ENCODE peak calls at places on chromosomes 2 and 18, in five cellular contexts. C is GM12878, M is GM23248, O is HCT116, B is MM.1S. G is an unnamed sample.

GRCh38 chr2:121356058-121356640 is 71.1 kb upstream of the TFCP2L1 start:
- DNase-seq in M (peak; percentile 78), B (peak; percentile 37), O (peak; percentile 48), C (no peak), G (peak; percentile 82)

GRCh38 chr2:23453936-23454460 is 69.0 kb downstream of the KLHL29 start:
- DNase-seq in C (no peak), B (no peak), M (no peak), O (no peak), G (peak; percentile 57)

GRCh38 chr2:178392215-178392614 is 58.8 kb downstream of the PRKRA start:
- DNase-seq in C (no peak), M (peak; percentile 70), O (no peak), B (no peak), G (no peak)

GRCh38 chr2:230869691-230870543 is 5.2 kb downstream of the ITM2C start:
- DNase-seq in M (no peak), C (no peak), B (peak; percentile 74), O (no peak), G (no peak)

GRCh38 chr18:12253027-12253426 is 1.1 kb upstream of the CIDEA start:
- DNase-seq in B (no peak), O (no peak), C (no peak), M (no peak), G (no peak)

GRCh38 chr2:8216397-8216796 is 465.5 kb upstream of the ID2 start:
- DNase-seq in M (peak; percentile 54), B (no peak), O (no peak), C (no peak), G (no peak)

GRCh38 chr2:197675711-197676188 is 363 bp upstream of the RFTN2 start:
- DNase-seq in B (no peak), C (no peak), M (peak; percentile 80), O (no peak), G (peak; percentile 64)

GRCh38 chr18:58581265-58581664 is 47.6 kb downstream of the ALPK2 start:
- DNase-seq in M (peak; percentile 98), B (no peak), C (no peak), O (peak; percentile 57), G (no peak)

GRCh38 chr2:44360749-44361329 is 455 bp downstream of the PREPL start:
- DNase-seq in O (no peak), C (no peak), B (no peak), M (peak; percentile 61), G (peak; percentile 40)

GRCh38 chr2:36329746-36330145 is 25.8 kb upstream of the CRIM1 start:
- DNase-seq in C (no peak), O (no peak), M (peak; percentile 89), B (no peak), G (no peak)

GRCh38 chr2:239825705-239825979 is 199.5 kb downstream of the NDUFA10 start:
- DNase-seq in B (no peak), M (no peak), C (no peak), O (no peak), G (no peak)

GRCh38 chr2:70043252-70043875 is 43.9 kb upstream of the PCBP1 start:
- DNase-seq in B (no peak), O (no peak), M (no peak), C (no peak), G (no peak)

GRCh38 chr2:65228249-65228750 is 669 bp downstream of the ACTR2 start:
- DNase-seq in C (peak; percentile 46), B (peak; percentile 71), O (no peak), M (peak; percentile 70), G (no peak)

GRCh38 chr2:120908314-120908975 is 172.8 kb downstream of the GLI2 start:
- DNase-seq in O (no peak), C (no peak), B (no peak), M (peak; percentile 16), G (no peak)

GRCh38 chr2:66498597-66498910 is 63.6 kb downstream of the MEIS1 start:
- DNase-seq in O (no peak), B (no peak), M (no peak), C (no peak), G (no peak)

GRCh38 chr2:151381266-151381665 is 23.9 kb downstream of the TNFAIP6 start:
- DNase-seq in O (no peak), C (no peak), B (no peak), M (no peak), G (no peak)

GRCh38 chr18:28176933-28177827 is at the start of gene CDH2:
- DNase-seq in O (no peak), B (peak; percentile 72), M (peak; percentile 91), C (no peak), G (peak; percentile 95)

GRCh38 chr2:140186201-140186775 is 1406.1 kb upstream of the NXPH2 start:
- DNase-seq in O (no peak), M (no peak), C (no peak), B (no peak), G (no peak)

GRCh38 chr2:96802721-96803120 is 13.3 kb upstream of the CNNM3 start:
- DNase-seq in B (no peak), O (no peak), C (no peak), M (no peak), G (no peak)

GRCh38 chr2:10533811-10534321 is 85.7 kb upstream of the ODC1 start:
- DNase-seq in M (peak; percentile 73), C (no peak), B (no peak), O (no peak), G (no peak)

GRCh38 chr2:191703079-191703725 is 25.3 kb downstream of the NABP1 start:
- DNase-seq in O (no peak), B (no peak), C (no peak), M (no peak), G (no peak)

GRCh38 chr18:12017079-12017478 is 35.8 kb downstream of the IMPA2 start:
- DNase-seq in C (no peak), B (no peak), M (no peak), O (no peak), G (no peak)

GRCh38 chr2:206086683-206087350 is 843 bp upstream of the INO80D start:
- DNase-seq in C (no peak), M (peak; percentile 35), O (no peak), B (peak; percentile 21), G (no peak)

GRCh38 chr2:182134201-182134600 is 148.5 kb downstream of the PPP1R1C start:
- DNase-seq in O (no peak), C (no peak), B (no peak), M (no peak), G (no peak)

GRCh38 chr2:37324786-37325624 is at the start of gene PRKD3:
- DNase-seq in O (peak; percentile 18), B (peak; percentile 76), C (no peak), M (peak; percentile 70), G (no peak)

GRCh38 chr2:36270758-36271157 is 84.8 kb upstream of the CRIM1 start:
- DNase-seq in M (no peak), C (no peak), O (no peak), B (no peak), G (peak; percentile 87)

GRCh38 chr2:236753611-236754010 is 184.0 kb downstream of the ACKR3 start:
- DNase-seq in M (no peak), C (no peak), O (no peak), B (no peak), G (peak; percentile 45)

DNA sequence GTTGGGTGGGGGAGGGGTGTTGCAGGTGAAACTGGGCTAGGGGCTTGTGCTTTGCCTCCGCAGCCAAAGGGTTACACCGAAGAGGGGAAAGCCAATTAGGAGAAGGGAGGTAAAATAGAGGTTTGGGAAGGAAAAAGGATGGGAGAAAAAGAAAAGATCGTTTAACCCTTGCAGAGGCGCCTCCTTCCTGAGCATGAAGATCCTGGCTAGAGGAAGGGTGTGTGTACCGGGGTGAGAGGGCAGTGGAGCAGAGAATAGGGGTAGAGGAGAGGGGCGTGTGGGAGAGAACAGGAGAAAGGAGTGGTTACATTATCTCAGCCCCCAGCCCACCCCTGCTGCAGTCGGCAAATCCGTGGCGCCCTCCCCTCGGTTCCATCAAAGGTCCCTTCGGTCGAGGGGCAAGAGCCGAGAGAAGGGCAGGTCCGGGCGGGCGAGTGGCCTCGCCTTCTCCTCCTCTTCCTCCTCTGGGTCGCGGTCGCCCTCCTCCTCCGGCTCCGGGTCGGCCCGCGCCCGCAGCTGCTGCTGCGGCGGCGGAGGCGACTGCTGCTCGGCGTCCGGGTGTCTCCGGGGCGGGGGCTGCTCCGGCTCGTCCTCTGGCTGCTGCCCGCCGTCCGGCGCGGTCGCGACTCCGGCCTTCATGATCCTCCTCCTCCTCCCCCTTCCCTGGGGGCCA is 1.2 kb downstream of the MARCHF4 start:
- DNase-seq in C (no peak), M (peak; percentile 65), O (no peak), B (no peak), G (peak; percentile 70)
- H2AFZ ChIP-seq in C (no peak overlapping the region), M (peak overlapping the region; percentile 58), O (no peak overlapping the region), B (no peak overlapping the region), G (peak overlapping the region; percentile 61)

GRCh38 chr2:218282173-218282991 is 9.9 kb downstream of the TMBIM1 start:
- DNase-seq in C (no peak), O (no peak), B (no peak), M (peak; percentile 89), G (no peak)
- H2AFZ ChIP-seq in C (no peak overlapping the region), O (no peak overlapping the region), B (no peak overlapping the region), M (peak overlapping the region; percentile 21), G (no peak overlapping the region)

DNA sequence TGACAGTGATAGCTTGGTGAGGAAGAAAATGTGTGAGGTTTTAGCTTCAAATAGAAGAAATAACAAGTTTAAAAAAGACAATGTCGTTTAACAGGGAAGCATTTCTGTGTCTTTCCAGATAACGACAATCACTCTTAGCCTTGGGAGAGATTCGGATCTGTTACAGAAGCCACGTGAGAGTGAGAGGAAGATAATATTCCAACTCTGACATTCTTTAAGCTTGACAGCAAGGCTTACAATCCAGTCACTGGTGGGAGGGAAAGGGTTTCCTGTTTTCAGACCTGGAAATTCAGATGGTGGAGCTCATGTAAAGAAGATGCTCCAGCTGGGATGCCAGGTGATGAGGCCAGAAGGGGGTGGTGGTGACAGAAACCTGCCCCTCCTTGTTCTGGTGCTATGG is 30.8 kb downstream of the FBXO48 start:
- DNase-seq in M (peak; percentile 28), B (no peak), O (no peak), C (no peak), G (no peak)
- H2AFZ ChIP-seq in M (peak overlapping the region; percentile 42), B (no peak overlapping the region), O (no peak overlapping the region), C (no peak overlapping the region), G (peak overlapping the region; percentile 5)

GRCh38 chr2:221203138-221203537 is 369.0 kb downstream of the EPHA4 start:
- DNase-seq in O (no peak), B (peak; percentile 54), M (no peak), C (peak; percentile 20), G (no peak)

GRCh38 chr2:221198309-221198708 is 373.8 kb downstream of the EPHA4 start:
- DNase-seq in C (no peak), B (no peak), O (no peak), M (no peak), G (no peak)

GRCh38 chr2:221197223-221197622 is 374.9 kb downstream of the EPHA4 start:
- DNase-seq in O (no peak), M (no peak), B (no peak), C (no peak), G (no peak)

GRCh38 chr2:221202431-221202830 is 369.7 kb downstream of the EPHA4 start:
- DNase-seq in M (no peak), C (no peak), B (no peak), O (no peak), G (no peak)

GRCh38 chr2:221200184-221200839 is 371.8 kb downstream of the EPHA4 start:
- DNase-seq in O (no peak), M (no peak), C (no peak), B (no peak), G (no peak)
- H2AFZ ChIP-seq in O (no peak overlapping the region), M (no peak overlapping the region), C (no peak overlapping the region), B (no peak overlapping the region), G (no peak overlapping the region)